ENCODE peak calls at places on chromosomes 5 and 9, in four cellular contexts. S is SK-N-SH, G is GM12878, K is K562. N is an unnamed sample.

GRCh38 chr9:134189167-134189474 is 24.8 kb upstream of the RNU6ATAC start:
- DNase-seq in S (peak; percentile 36), K (no peak), G (no peak), N (no peak)

GRCh38 chr5:158531899-158532298 is 567.8 kb downstream of the EBF1 start:
- DNase-seq in G (no peak), K (no peak), S (no peak), N (no peak)

GRCh38 chr5:106843812-106844416 is 826.8 kb downstream of the EFNA5 start:
- DNase-seq in K (no peak), S (no peak), G (no peak), N (peak; percentile 43)

GRCh38 chr9:34219421-34219820 is 40.6 kb downstream of the UBAP1 start:
- DNase-seq in K (no peak), S (no peak), G (no peak), N (no peak)

GRCh38 chr9:15211994-15212501 is 95.0 kb downstream of the TTC39B start:
- DNase-seq in K (no peak), S (no peak), G (no peak), N (no peak)

GRCh38 chr9:26263451-26263850 is 585.2 kb upstream of the TUSC1 start:
- DNase-seq in K (no peak), S (no peak), G (no peak), N (no peak)

GRCh38 chr5:16049766-16050165 is 129.8 kb downstream of the MARCHF11 start:
- DNase-seq in G (no peak), S (no peak), K (no peak), N (no peak)

GRCh38 chr5:141512390-141513020 is 23.6 kb downstream of the PCDHGC5 start:
- DNase-seq in K (peak; percentile 89), G (no peak), S (peak; percentile 69), N (peak; percentile 62)

GRCh38 chr5:14958196-14958595 is 86.6 kb upstream of the ANKH start:
- DNase-seq in K (no peak), G (no peak), S (no peak), N (no peak)

GRCh38 chr5:151222769-151223446 is 984 bp downstream of the CCDC69 start:
- DNase-seq in K (peak; percentile 44), G (no peak), S (no peak), N (no peak)

GRCh38 chr9:133823189-133824105 is 85.3 kb upstream of the SARDH start:
- DNase-seq in K (no peak), S (no peak), G (peak; percentile 57), N (no peak)

GRCh38 chr5:439636-440035 is 3.3 kb upstream of the EXOC3 start:
- DNase-seq in K (no peak), G (no peak), S (no peak), N (no peak)

GRCh38 chr5:67308988-67309688 is 112.5 kb upstream of the CD180 start:
- DNase-seq in G (no peak), S (no peak), K (no peak), N (no peak)

GRCh38 chr9:111961011-111961410 is 64.4 kb downstream of the UGCG start:
- DNase-seq in K (no peak), G (no peak), S (no peak), N (no peak)

GRCh38 chr9:99051851-99052250 is 53.1 kb upstream of the TGFBR1 start:
- DNase-seq in K (no peak), G (no peak), S (no peak), N (no peak)

GRCh38 chr9:72680593-72681317 is 159.3 kb downstream of the TMC1 start:
- DNase-seq in S (no peak), K (no peak), G (no peak), N (no peak)

GRCh38 chr5:115398726-115399125 is 102.3 kb upstream of the CCDC112 start:
- DNase-seq in G (no peak), K (no peak), S (no peak), N (no peak)

GRCh38 chr5:168578506-168579205 is 512 bp downstream of the PANK3 start:
- DNase-seq in G (no peak), S (peak; percentile 73), K (no peak), N (peak; percentile 55)

GRCh38 chr9:108580021-108580439 is 275.8 kb downstream of the ACTL7B start:
- DNase-seq in G (no peak), K (no peak), S (no peak), N (peak; percentile 81)

GRCh38 chr9:33517373-33517772 is 6.7 kb upstream of the ANKRD18B start:
- DNase-seq in K (peak; percentile 20), G (no peak), S (peak; percentile 52), N (peak; percentile 40)

GRCh38 chr5:150340614-150341265 is 16.8 kb upstream of the TCOF1 start:
- DNase-seq in G (no peak), K (no peak), S (no peak), N (no peak)

GRCh38 chr5:102295534-102296228 is 403 bp downstream of the SLCO4C1 start:
- DNase-seq in S (no peak), K (no peak), G (no peak), N (no peak)

DNA sequence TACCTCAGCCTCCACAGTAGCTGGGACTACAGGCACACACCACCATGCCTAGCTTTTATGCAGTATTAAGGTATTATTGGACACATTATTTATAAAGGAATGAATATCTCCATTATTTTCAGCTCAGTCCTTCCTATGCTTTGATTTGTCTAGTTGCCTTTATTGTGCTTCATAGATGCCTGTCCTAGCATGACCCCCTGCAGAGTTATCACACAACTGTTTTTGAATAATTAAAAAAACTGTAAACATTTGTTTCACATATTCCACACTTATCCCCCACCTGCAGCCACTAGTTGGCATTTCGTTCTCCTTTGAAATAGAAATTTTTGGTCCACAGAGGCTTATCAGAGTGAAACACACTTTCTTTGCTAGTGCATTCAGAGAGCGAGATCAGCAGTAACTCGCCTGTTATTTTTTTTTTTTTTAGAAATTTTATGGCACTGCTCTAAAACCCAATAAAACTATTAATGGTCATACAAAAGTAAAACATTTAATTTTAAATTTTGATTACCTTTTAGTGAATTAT is 151.8 kb upstream of the RASA1 start:
- DNase-seq in S (no peak), K (peak; percentile 69), G (no peak), N (no peak)
- TF ChIP-seq RCOR1 in S (no peak), K (no peak), G (no peak), N (no peak)

GRCh38 chr9:70441622-70442021 is 27.2 kb upstream of the KLF9 start:
- DNase-seq in S (no peak), K (no peak), G (no peak), N (no peak)

GRCh38 chr9:70439991-70440706 is 25.7 kb upstream of the KLF9 start:
- DNase-seq in K (no peak), G (no peak), S (no peak), N (peak; percentile 39)

GRCh38 chr9:70435948-70436347 is 21.5 kb upstream of the KLF9 start:
- DNase-seq in S (no peak), K (no peak), G (no peak), N (no peak)

GRCh38 chr9:70442328-70442848 is 27.9 kb upstream of the KLF9 start:
- DNase-seq in G (no peak), S (no peak), K (no peak), N (no peak)

DNA sequence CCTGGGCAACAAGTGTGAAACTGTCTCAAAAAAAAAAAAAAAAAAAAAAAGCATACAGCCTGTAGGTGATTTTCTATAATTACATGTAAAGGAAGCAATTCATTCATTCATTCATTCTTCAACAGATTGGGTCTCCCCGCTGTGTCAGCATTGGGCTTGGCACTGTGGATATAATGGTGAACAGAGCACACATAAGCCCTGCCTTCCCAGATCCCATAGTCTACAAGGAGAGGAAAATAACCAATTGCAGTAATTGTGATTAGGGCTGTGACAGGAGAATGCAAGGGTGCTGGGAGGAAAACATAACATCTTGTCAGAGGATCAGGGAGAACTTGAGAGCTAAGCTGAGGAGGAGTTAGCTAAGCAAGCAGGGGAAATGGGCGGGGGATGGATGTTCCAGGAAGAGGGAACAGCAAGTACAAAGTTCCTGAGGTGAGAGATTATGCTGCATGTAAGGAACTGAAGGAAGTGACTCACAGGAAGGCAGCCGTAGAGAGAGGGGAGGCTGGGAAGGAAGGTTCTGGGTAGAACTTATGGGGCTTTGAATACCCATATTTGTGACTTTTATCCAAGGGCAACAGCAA is 24.0 kb upstream of the KLF9 start:
- DNase-seq in K (peak; percentile 15), S (no peak), G (no peak), N (peak; percentile 77)
- H3K4me2 ChIP-seq in K (peak overlapping the region; percentile 58), S (peak overlapping the region; percentile 51), G (no peak overlapping the region), N (peak overlapping the region; percentile 57)

DNA sequence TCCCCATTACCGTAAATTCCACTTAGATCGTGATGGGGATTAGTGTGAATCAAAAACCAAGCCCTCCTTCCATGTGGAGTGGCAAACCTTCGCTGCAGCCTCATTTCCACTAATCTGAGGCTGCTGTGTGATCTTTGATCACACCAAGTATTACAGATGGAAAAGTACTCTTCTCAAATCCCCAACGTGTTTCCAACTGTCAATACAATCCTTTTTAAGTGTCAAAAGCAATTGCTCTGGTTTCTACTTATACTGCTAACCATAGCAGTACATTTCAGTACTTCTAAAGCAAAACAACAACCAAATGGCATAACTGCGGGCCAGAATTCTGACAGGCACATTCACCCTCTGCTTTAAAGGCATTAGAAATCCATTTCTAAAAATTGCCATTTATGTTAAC is 307.6 kb upstream of the ADAMTS16 start:
- DNase-seq in G (no peak), S (no peak), K (no peak), N (no peak)
- TF ChIP-seq EP300 in G (no peak), S (no peak), K (no peak), N (no peak)

GRCh38 chr5:74562116-74562515 is 78.4 kb downstream of the ENC1 start:
- DNase-seq in S (no peak), K (no peak), G (no peak), N (no peak)
- TF ChIP-seq RCOR1 in S (no peak), K (no peak), G (no peak), N (no peak)

N was measured in A549.